ENCODE peak calls at places on chromosomes 11 and 22, in six cellular contexts. Z is GM03348; I is fibroblast of the conjunctiva; F is activated CD8-positive, alpha-beta memory T cell treated with anti-CD3 and anti-CD28 coated beads for 4 hours; T is SHP77 treated with DMSO at 0.1 percent for 48 hours; J is HS-5. V is an unnamed sample.

GRCh38 chr11:33700425-33701271 is at the start of gene C11orf91:
- DNase-seq in F (peak; percentile 82), I (peak; percentile 93), J (peak; percentile 81), Z (peak; percentile 96), T (peak; percentile 87), V (peak; percentile 99)

GRCh38 chr11:69965821-69966582 is 112.1 kb upstream of the ANO1 start:
- DNase-seq in I (no peak), Z (no peak), T (no peak), F (no peak), J (no peak), V (no peak)

GRCh38 chr11:86158716-86159669 is 85.6 kb upstream of the EED start:
- DNase-seq in J (no peak), T (no peak), F (no peak), I (no peak), Z (no peak), V (no peak)

GRCh38 chr22:37007666-37008065 is 11.6 kb downstream of the TST start:
- DNase-seq in T (no peak), I (no peak), F (no peak), Z (no peak), J (no peak), V (peak; percentile 34)

GRCh38 chr11:74849525-74850391 is 99.1 kb downstream of the XRRA1 start:
- DNase-seq in T (no peak), J (peak; percentile 87), Z (peak; percentile 78), I (peak; percentile 38), F (no peak), V (peak; percentile 15)

GRCh38 chr11:130633466-130633865 is 185.0 kb downstream of the ADAMTS15 start:
- DNase-seq in I (no peak), F (no peak), Z (no peak), T (no peak), J (no peak), V (no peak)

GRCh38 chr11:3127706-3128355 is 37.3 kb downstream of the OSBPL5 start:
- DNase-seq in T (no peak), I (no peak), F (no peak), J (no peak), Z (no peak), V (no peak)

GRCh38 chr11:128456566-128457268 is 130.6 kb downstream of the ETS1 start:
- DNase-seq in T (no peak), I (no peak), F (no peak), Z (no peak), J (no peak), V (no peak)

GRCh38 chr11:60095477-60096120 is 7.1 kb downstream of the MS4A2 start:
- DNase-seq in I (no peak), Z (no peak), J (no peak), F (no peak), T (no peak), V (no peak)

GRCh38 chr11:65539401-65540289 is 14.8 kb downstream of the SCYL1 start:
- DNase-seq in Z (no peak), I (no peak), T (no peak), J (no peak), F (no peak), V (no peak)

GRCh38 chr11:117199061-117199915 is at the start of gene TAGLN:
- DNase-seq in F (no peak), J (no peak), I (peak; percentile 77), Z (peak; percentile 98), T (no peak), V (peak; percentile 66)

GRCh38 chr11:134654161-134654915 is 242.3 kb upstream of the B3GAT1 start:
- DNase-seq in F (peak; percentile 12), T (no peak), Z (no peak), J (no peak), I (no peak), V (no peak)

GRCh38 chr11:47329431-47329993 is 23.0 kb downstream of the MYBPC3 start:
- DNase-seq in T (no peak), F (no peak), Z (no peak), I (no peak), J (no peak), V (peak; percentile 9)

GRCh38 chr11:86214710-86215109 is 29.8 kb upstream of the EED start:
- DNase-seq in F (no peak), Z (no peak), J (no peak), I (no peak), T (no peak), V (no peak)

GRCh38 chr11:119389611-119390254 is 8.2 kb upstream of the USP2 start:
- DNase-seq in Z (no peak), T (no peak), I (no peak), F (no peak), J (no peak), V (peak; percentile 23)

GRCh38 chr22:39439170-39439569 is 17.6 kb upstream of the MGAT3 start:
- DNase-seq in J (peak; percentile 11), F (no peak), Z (no peak), T (no peak), I (no peak), V (no peak)

GRCh38 chr11:75338516-75339218 is 12.8 kb downstream of the ARRB1 start:
- DNase-seq in I (no peak), T (no peak), F (no peak), Z (peak; percentile 56), J (no peak), V (peak; percentile 46)

GRCh38 chr22:44023404-44024287 is 456 bp upstream of the PARVB start:
- DNase-seq in F (no peak), I (no peak), T (peak; percentile 1), Z (peak; percentile 91), J (no peak), V (peak; percentile 50)

GRCh38 chr11:60672255-60672654 is 27.2 kb upstream of the MS4A8 start:
- DNase-seq in T (no peak), F (no peak), J (no peak), Z (no peak), I (no peak), V (no peak)

GRCh38 chr11:105689636-105690035 is 79.8 kb downstream of the GRIA4 start:
- DNase-seq in I (no peak), T (no peak), Z (no peak), J (no peak), F (no peak), V (no peak)

GRCh38 chr11:70826541-70826943 is 425.8 kb downstream of the SHANK2 start:
- DNase-seq in Z (peak; percentile 30), F (no peak), I (no peak), T (no peak), J (no peak), V (peak; percentile 6)

V was measured in dermis blood vessel endothelial cell.